ENCODE peak calls at places on chromosomes 7 and 10, in seven cellular contexts. J, M, F, O, X, A and H are unnamed samples.

GRCh38 chr7:105261689-105262088 is 127.0 kb downstream of the SRPK2 start:
- DNase-seq in J (no peak), M (no peak), F (no peak), O (no peak), X (peak), A (peak), H (no peak)

GRCh38 chr10:115854740-115855435 is 418.1 kb downstream of the GFRA1 start:
- DNase-seq in J (no peak), M (no peak), F (no peak), O (no peak), X (no peak), A (peak), H (no peak)

GRCh38 chr10:15473401-15473777 is 102.3 kb upstream of the FAM171A1 start:
- DNase-seq in J (no peak), M (no peak), F (no peak), O (no peak), X (no peak), A (no peak), H (no peak)

GRCh38 chr10:42973870-42974692 is 102.8 kb upstream of the RET start:
- DNase-seq in J (no peak), M (no peak), F (no peak), O (no peak), X (no peak), A (no peak), H (no peak)

GRCh38 chr7:50481867-50482266 is 31.7 kb upstream of the FIGNL1 start:
- DNase-seq in J (no peak), M (no peak), F (no peak), O (no peak), X (no peak), A (no peak), H (no peak)

GRCh38 chr7:2353650-2354172 is 916 bp upstream of the EIF3B start:
- DNase-seq in J (peak), M (peak), F (peak), O (no peak), X (peak), A (peak), H (peak)

GRCh38 chr10:5317547-5318107 is 47.1 kb upstream of the UCN3 start:
- DNase-seq in J (no peak), M (no peak), F (no peak), O (no peak), X (peak), A (peak), H (no peak)

GRCh38 chr7:73647725-73648592 is 19.7 kb upstream of the VPS37D start:
- DNase-seq in J (no peak), M (peak), F (peak), O (no peak), X (no peak), A (no peak), H (no peak)

GRCh38 chr10:23610626-23611307 is 171.9 kb downstream of the OTUD1 start:
- DNase-seq in J (no peak), M (no peak), F (no peak), O (no peak), X (no peak), A (peak), H (no peak)

GRCh38 chr10:13613519-13613918 is 26.8 kb downstream of the PRPF18 start:
- DNase-seq in J (no peak), M (no peak), F (no peak), O (no peak), X (peak), A (peak), H (no peak)

GRCh38 chr10:43852141-43852540 is 203.5 kb upstream of the ZNF32 start:
- DNase-seq in J (no peak), M (no peak), F (no peak), O (no peak), X (no peak), A (no peak), H (no peak)

GRCh38 chr7:44733708-44734481 is 14.8 kb upstream of the ZMIZ2 start:
- DNase-seq in J (no peak), M (no peak), F (peak), O (no peak), X (no peak), A (peak), H (no peak)